ENCODE peak calls at places on chromosomes 2 and 18, in four cellular contexts. Y is spleen; S is sigmoid colon; K is CD8-positive, alpha-beta memory T cell. O is an unnamed sample.

GRCh38 chr2:10287766-10288165 is 14.9 kb upstream of the HPCAL1 start:
- DNase-seq in Y (no peak), S (no peak), K (no peak), O (no peak)

GRCh38 chr2:160227252-160227651 is 27.2 kb upstream of the ITGB6 start:
- DNase-seq in S (no peak), K (no peak), Y (no peak), O (no peak)

GRCh38 chr2:189698020-189698887 is 23.8 kb downstream of the ANKAR start:
- DNase-seq in S (no peak), K (no peak), Y (no peak), O (peak; percentile 85)

GRCh38 chr2:42569116-42569711 is 782 bp downstream of the MTA3 start:
- DNase-seq in S (peak; percentile 69), Y (peak; percentile 78), K (no peak), O (peak; percentile 66)

GRCh38 chr2:82182270-82182669 is 1877.7 kb upstream of the LRRTM1 start:
- DNase-seq in Y (no peak), S (no peak), K (no peak), O (no peak)

GRCh38 chr18:69400253-69400975 is at the start of gene DOK6:
- DNase-seq in S (peak; percentile 64), Y (peak; percentile 65), K (no peak), O (peak; percentile 86)

GRCh38 chr2:173997779-173998178 is 32.6 kb upstream of the SP3 start:
- DNase-seq in Y (no peak), K (no peak), S (no peak), O (no peak)

GRCh38 chr2:64574871-64575270 is 50.7 kb downstream of the AFTPH start:
- DNase-seq in S (no peak), Y (no peak), K (no peak), O (no peak)

GRCh38 chr2:55103039-55103438 is 52.8 kb upstream of the RTN4 start:
- DNase-seq in Y (no peak), S (no peak), K (no peak), O (no peak)

GRCh38 chr2:131394147-131394931 is 30.4 kb upstream of the RAB6D start:
- DNase-seq in S (no peak), Y (no peak), K (no peak), O (peak; percentile 87)

GRCh38 chr2:16507655-16508054 is 158.0 kb downstream of the CYRIA start:
- DNase-seq in Y (no peak), K (no peak), S (no peak), O (peak; percentile 65)

GRCh38 chr2:156455366-156455975 is 19.3 kb downstream of the GPD2 start:
- DNase-seq in K (no peak), Y (no peak), S (no peak), O (no peak)

GRCh38 chr2:233379441-233379840 is 25.1 kb downstream of the DGKD start:
- DNase-seq in Y (no peak), S (no peak), K (no peak), O (no peak)

GRCh38 chr2:240856151-240856980 is 12.3 kb upstream of the AGXT start:
- DNase-seq in Y (no peak), K (no peak), S (no peak), O (peak; percentile 88)

GRCh38 chr2:2491964-2492363 is 160.9 kb upstream of the MYT1L start:
- DNase-seq in Y (no peak), S (no peak), K (no peak), O (no peak)

GRCh38 chr2:85277416-85278158 is 50.2 kb downstream of the TGOLN2 start:
- DNase-seq in S (peak; percentile 75), Y (no peak), K (no peak), O (no peak)

GRCh38 chr18:13276530-13277520 is 58.3 kb downstream of the LDLRAD4 start:
- DNase-seq in K (no peak), Y (no peak), S (no peak), O (peak; percentile 63)

GRCh38 chr18:73638709-73639108 is 508.9 kb downstream of the FBXO15 start:
- DNase-seq in S (no peak), K (no peak), Y (no peak), O (no peak)

GRCh38 chr2:36374586-36374985 is 19.0 kb downstream of the CRIM1 start:
- DNase-seq in Y (no peak), K (no peak), S (no peak), O (no peak)

GRCh38 chr2:202541137-202541536 is 93.6 kb upstream of the FAM117B start:
- DNase-seq in S (no peak), Y (no peak), K (no peak), O (no peak)

GRCh38 chr2:161913865-161914264 is 160.2 kb downstream of the DPP4 start:
- DNase-seq in K (no peak), Y (no peak), S (no peak), O (no peak)

GRCh38 chr2:224922142-224922727 is 120.0 kb downstream of the DOCK10 start:
- DNase-seq in S (no peak), Y (no peak), K (no peak), O (no peak)

GRCh38 chr2:105510761-105511669 is 112.2 kb upstream of the FHL2 start:
- DNase-seq in S (no peak), Y (no peak), K (no peak), O (no peak)

GRCh38 chr2:23826771-23827170 is 100.2 kb downstream of the ATAD2B start:
- DNase-seq in Y (no peak), S (no peak), K (no peak), O (no peak)

GRCh38 chr18:49031511-49032188 is 80.9 kb upstream of the SMAD7 start:
- DNase-seq in Y (no peak), S (peak; percentile 46), K (no peak), O (peak; percentile 46)

GRCh38 chr2:23698733-23699391 is 228.1 kb downstream of the ATAD2B start:
- DNase-seq in S (peak; percentile 66), K (no peak), Y (no peak), O (peak; percentile 56)

GRCh38 chr2:74137651-74138050 is 10.1 kb downstream of the BOLA3 start:
- DNase-seq in Y (no peak), S (no peak), K (no peak), O (peak; percentile 27)

GRCh38 chr2:118320640-118321039 is 232.4 kb downstream of the INSIG2 start:
- DNase-seq in K (no peak), S (no peak), Y (no peak), O (no peak)

GRCh38 chr2:74908763-74909444 is 49.5 kb upstream of the POLE4 start:
- DNase-seq in Y (no peak), K (no peak), S (no peak), O (peak; percentile 60)

DNA sequence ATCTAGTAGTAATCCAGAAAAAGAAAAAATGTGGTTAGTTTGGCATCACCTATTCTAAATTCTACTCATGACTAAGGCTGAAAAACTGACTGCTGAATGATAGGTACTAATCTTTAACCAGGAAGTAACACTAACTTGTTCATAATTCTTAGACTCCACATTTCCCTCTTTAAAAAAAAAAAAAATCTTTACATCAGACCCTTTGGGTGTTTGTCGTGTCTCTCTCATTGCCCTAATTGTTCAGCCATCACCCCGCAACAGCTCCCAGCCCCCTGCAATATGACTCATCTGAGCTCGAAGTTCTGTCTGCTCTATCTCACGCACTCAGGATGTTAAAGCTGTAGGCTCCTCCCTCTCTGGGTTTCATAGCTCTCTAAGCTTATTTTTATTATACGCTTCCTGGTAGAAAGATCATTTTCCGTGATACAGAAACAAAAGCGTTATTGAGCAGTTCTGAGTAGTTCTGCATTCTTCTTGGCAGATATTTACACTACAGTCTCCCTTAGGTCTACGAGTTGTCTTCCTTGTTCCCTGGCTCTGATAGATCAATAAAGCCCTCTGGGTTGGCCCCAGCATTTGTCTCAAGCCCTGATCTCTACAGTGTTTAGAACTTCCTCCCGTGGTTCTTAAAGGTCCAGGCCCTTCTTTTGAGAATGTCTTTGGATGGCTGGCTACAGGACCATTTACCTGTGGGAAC is 95.6 kb downstream of the TNFRSF11A start:
- DNase-seq in S (no peak), K (peak; percentile 38), Y (no peak), O (no peak)
- H3K27ac ChIP-seq in S (peak overlapping the region; percentile 59), K (peak overlapping the region; percentile 21), Y (peak overlapping the region; percentile 69), O (no peak overlapping the region)

GRCh38 chr18:58256316-58257080 is 212.5 kb downstream of the NEDD4L start:
- DNase-seq in S (no peak), Y (no peak), K (no peak), O (peak; percentile 39)
- H3K4me1 ChIP-seq in S (peaks cover 23% of the 10 kb centered on the region), Y (no peaks in the 10 kb centered on the region), K (no peaks in the 10 kb centered on the region), O (no peaks in the 10 kb centered on the region)

GRCh38 chr18:22094375-22094767 is 75.0 kb upstream of the GATA6 start:
- DNase-seq in K (no peak), S (no peak), Y (no peak), O (no peak)

GRCh38 chr18:22101731-22102130 is 67.7 kb upstream of the GATA6 start:
- DNase-seq in K (no peak), S (no peak), Y (no peak), O (no peak)

GRCh38 chr18:22099925-22100324 is 69.5 kb upstream of the GATA6 start:
- DNase-seq in S (no peak), K (no peak), Y (no peak), O (no peak)

GRCh38 chr18:22102948-22103663 is 66.3 kb upstream of the GATA6 start:
- DNase-seq in K (no peak), Y (no peak), S (no peak), O (no peak)

DNA sequence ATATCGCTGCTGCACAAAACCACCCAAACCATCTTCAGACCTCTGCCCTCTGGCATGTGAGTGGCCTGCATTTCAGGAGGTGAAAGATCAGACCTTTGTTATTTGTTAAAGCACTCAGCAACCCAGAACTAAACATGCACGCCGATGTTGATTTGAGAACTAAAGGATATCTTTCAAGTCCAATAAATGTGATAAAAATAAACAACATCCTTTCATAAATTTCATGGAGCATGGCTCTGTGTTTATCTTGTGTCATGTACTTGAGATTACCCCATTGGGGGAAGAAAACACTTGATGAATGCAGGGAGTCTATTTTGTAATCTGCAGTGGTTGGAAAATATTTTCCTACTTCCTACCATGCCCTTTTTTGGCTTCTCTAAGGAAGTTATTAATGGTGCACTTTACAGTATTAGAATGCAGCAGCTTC is 70.8 kb upstream of the GATA6 start:
- DNase-seq in S (no peak), K (no peak), Y (no peak), O (no peak)
- H3K4me3 ChIP-seq in S (no peak overlapping the region), K (no peak overlapping the region), Y (no peak overlapping the region), O (no peak overlapping the region)

GRCh38 chr18:3269241-3269640 is 7.3 kb downstream of the MYL12B start:
- DNase-seq in Y (no peak), S (no peak), K (no peak), O (no peak)

GRCh38 chr18:3269900-3270299 is 8.0 kb downstream of the MYL12B start:
- DNase-seq in Y (no peak), S (no peak), K (no peak), O (no peak)

GRCh38 chr18:3265564-3266033 is 3.7 kb downstream of the MYL12B start:
- DNase-seq in K (no peak), S (no peak), Y (no peak), O (no peak)

GRCh38 chr18:3266062-3266608 is 4.2 kb downstream of the MYL12B start:
- DNase-seq in K (no peak), Y (no peak), S (no peak), O (no peak)

DNA sequence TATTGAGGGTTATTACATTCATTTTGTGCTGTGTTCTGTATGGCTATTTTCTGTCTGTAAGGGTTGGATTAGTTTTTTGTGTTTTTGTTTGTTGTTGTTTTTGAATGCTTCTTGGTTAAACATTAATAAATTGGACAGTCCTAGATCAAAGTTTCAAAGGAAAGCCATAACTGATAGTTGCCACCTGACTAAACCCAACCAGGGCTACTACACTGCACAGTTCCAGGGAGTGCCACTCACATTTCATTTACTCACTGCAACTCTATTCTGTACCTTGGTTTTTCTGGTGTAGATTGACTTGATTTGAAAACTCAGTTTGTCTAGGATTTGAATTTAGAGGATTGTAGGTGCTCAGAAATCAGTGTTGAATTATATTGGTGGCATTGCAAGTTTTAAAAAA is 6.4 kb downstream of the MYL12B start:
- DNase-seq in K (no peak), Y (no peak), S (no peak), O (no peak)
- H3K27ac ChIP-seq in K (no peak overlapping the region), Y (no peak overlapping the region), S (no peak overlapping the region), O (no peak overlapping the region)

GRCh38 chr2:24893934-24894333 is 26.1 kb downstream of the ADCY3 start:
- DNase-seq in S (no peak), Y (no peak), K (no peak), O (no peak)
- H3K4me1 ChIP-seq in S (no peaks in the 10 kb centered on the region), Y (no peaks in the 10 kb centered on the region), K (no peaks in the 10 kb centered on the region), O (no peaks in the 10 kb centered on the region)

O was measured in endodermal cell.